ENCODE peak calls at places on chromosomes 7 and 10, in four cellular contexts. J is GM12878, F is K562, W is H1. Y is an unnamed sample.

GRCh38 chr10:64648915-64649314 is 1127.7 kb downstream of the REEP3 start:
- DNase-seq in W (no peak), F (no peak), J (no peak), Y (peak; percentile 26)

GRCh38 chr7:36747251-36747968 is 23.1 kb upstream of the AOAH start:
- DNase-seq in J (no peak), W (no peak), F (no peak), Y (no peak)

GRCh38 chr10:85645097-85645496 is 721.5 kb downstream of the GRID1 start:
- DNase-seq in F (no peak), J (no peak), W (no peak), Y (no peak)

GRCh38 chr7:132784406-132784805 is 208.1 kb upstream of the PLXNA4 start:
- DNase-seq in F (no peak), J (no peak), W (no peak), Y (no peak)

GRCh38 chr10:48279081-48279751 is 4.7 kb upstream of the FRMPD2 start:
- DNase-seq in F (no peak), W (no peak), J (peak; percentile 99), Y (no peak)

GRCh38 chr7:142498364-142498763 is 240.5 kb upstream of the PRSS58 start:
- DNase-seq in F (no peak), J (no peak), W (no peak), Y (no peak)

GRCh38 chr7:155489158-155489840 is 31.4 kb downstream of the EN2 start:
- DNase-seq in F (no peak), J (no peak), W (no peak), Y (no peak)

GRCh38 chr7:27100601-27101187 is 1.8 kb downstream of the HOXA2 start:
- DNase-seq in J (no peak), F (no peak), W (no peak), Y (no peak)

GRCh38 chr10:3701490-3701889 is 83.5 kb downstream of the KLF6 start:
- DNase-seq in J (no peak), F (no peak), W (no peak), Y (no peak)

GRCh38 chr7:93715234-93715633 is 140.7 kb upstream of the CALCR start:
- DNase-seq in W (peak; percentile 74), F (peak; percentile 32), J (no peak), Y (peak; percentile 28)

GRCh38 chr7:73520673-73521635 is 1.1 kb downstream of the BAZ1B start:
- DNase-seq in F (no peak), W (no peak), J (no peak), Y (no peak)

GRCh38 chr7:10888861-10889260 is 84.8 kb upstream of the PHF14 start:
- DNase-seq in F (no peak), W (no peak), J (no peak), Y (no peak)

GRCh38 chr7:128270799-128271411 is 29.8 kb downstream of the LEP start:
- DNase-seq in F (no peak), W (peak; percentile 67), J (no peak), Y (no peak)

GRCh38 chr7:86991844-86992243 is 67.6 kb downstream of the ELAPOR2 start:
- DNase-seq in F (no peak), W (no peak), J (no peak), Y (no peak)

GRCh38 chr10:59688921-59689351 is 20.7 kb downstream of the SLC16A9 start:
- DNase-seq in W (no peak), J (no peak), F (no peak), Y (no peak)

GRCh38 chr10:75971402-75972211 is 540.2 kb downstream of the LRMDA start:
- DNase-seq in W (no peak), F (no peak), J (no peak), Y (no peak)

GRCh38 chr7:36644625-36645422 is 79.5 kb downstream of the AOAH start:
- DNase-seq in F (no peak), W (no peak), J (no peak), Y (no peak)

GRCh38 chr10:132967540-132967939 is 25.2 kb upstream of the CFAP46 start:
- DNase-seq in J (no peak), F (no peak), W (no peak), Y (no peak)

GRCh38 chr10:21174670-21175495 is 277.8 kb upstream of the NEBL start:
- DNase-seq in F (no peak), J (no peak), W (no peak), Y (peak; percentile 48)

GRCh38 chr10:12042409-12042796 is 206 bp downstream of the UPF2 start:
- DNase-seq in F (peak; percentile 80), J (no peak), W (no peak), Y (no peak)

GRCh38 chr10:77925795-77926565 is 575 bp downstream of the DLG5 start:
- DNase-seq in F (no peak), J (no peak), W (peak; percentile 84), Y (no peak)

GRCh38 chr7:22611758-22612079 is 111.7 kb upstream of the STEAP1B start:
- DNase-seq in W (no peak), J (no peak), F (no peak), Y (no peak)

GRCh38 chr10:48507933-48508830 is 96.7 kb downstream of the ARHGAP22 start:
- DNase-seq in W (peak; percentile 38), J (no peak), F (no peak), Y (no peak)

GRCh38 chr10:59336632-59337031 is 25.7 kb downstream of the FAM13C start:
- DNase-seq in F (no peak), W (no peak), J (no peak), Y (no peak)

GRCh38 chr10:412109-412508 is 276.9 kb downstream of the ZMYND11 start:
- DNase-seq in F (no peak), W (no peak), J (no peak), Y (no peak)

GRCh38 chr10:129511086-129511485 is 44.0 kb downstream of the MGMT start:
- DNase-seq in J (no peak), F (no peak), W (no peak), Y (no peak)

GRCh38 chr10:131822013-131822693 is 78.7 kb upstream of the PPP2R2D start:
- DNase-seq in J (no peak), F (no peak), W (no peak), Y (no peak)

GRCh38 chr7:141339603-141340002 is 211.6 kb upstream of the AGK start:
- DNase-seq in W (no peak), F (no peak), J (no peak), Y (no peak)

GRCh38 chr10:119029613-119030420 is at the start of gene NANOS1:
- DNase-seq in J (no peak), F (peak; percentile 48), W (peak; percentile 80), Y (no peak)

GRCh38 chr7:98836811-98837631 is 32.8 kb downstream of the TMEM130 start:
- DNase-seq in J (no peak), F (peak; percentile 65), W (peak; percentile 93), Y (peak; percentile 59)

GRCh38 chr7:47418910-47419309 is 163.0 kb downstream of the TNS3 start:
- DNase-seq in J (no peak), F (no peak), W (no peak), Y (no peak)

GRCh38 chr7:135253851-135254815 is 20.5 kb downstream of the STRA8 start:
- DNase-seq in W (no peak), J (no peak), F (no peak), Y (peak; percentile 29)

GRCh38 chr10:106857728-106858127 is 306.8 kb downstream of the SORCS1 start:
- DNase-seq in W (no peak), J (no peak), F (no peak), Y (no peak)

GRCh38 chr7:28818996-28819395 is 139.1 kb downstream of the TRIL start:
- DNase-seq in F (no peak), W (no peak), J (no peak), Y (no peak)

GRCh38 chr7:50307368-50308012 is 3.0 kb downstream of the IKZF1 start:
- DNase-seq in F (peak; percentile 51), J (no peak), W (no peak), Y (no peak)

GRCh38 chr7:50268223-50268622 is 36.3 kb upstream of the IKZF1 start:
- DNase-seq in J (no peak), W (no peak), F (no peak), Y (no peak)

GRCh38 chr10:99984201-99984600 is 25.5 kb downstream of the DNMBP start:
- DNase-seq in J (peak; percentile 53), W (no peak), F (no peak), Y (no peak)

GRCh38 chr7:51318886-51319579 is 2.4 kb upstream of the COBL start:
- DNase-seq in W (no peak), J (no peak), F (no peak), Y (no peak)

GRCh38 chr10:28768227-28768626 is 90.9 kb downstream of the BAMBI start:
- DNase-seq in W (peak; percentile 31), J (no peak), F (no peak), Y (no peak)

GRCh38 chr10:8056378-8056777 is 1.9 kb downstream of the GATA3 start:
- DNase-seq in W (peak; percentile 49), J (no peak), F (no peak), Y (no peak)
- TF ChIP-seq EGR1 in W (no peak), J (no peak), F (no peak), Y (no peak)

GRCh38 chr7:149433124-149433523 is 27.7 kb downstream of the ZNF777 start:
- DNase-seq in F (no peak), J (no peak), W (peak; percentile 28), Y (no peak)
- TF ChIP-seq EGR1 in F (no peak), J (no peak), W (no peak), Y (no peak)

GRCh38 chr10:71396084-71396713 is 521 bp upstream of the CDH23 start:
- DNase-seq in J (no peak), W (peak; percentile 79), F (peak; percentile 63), Y (no peak)
- TF ChIP-seq EGR1 in J (no peak), W (no peak), F (no peak), Y (no peak)

GRCh38 chr7:107534139-107534538 is 29.6 kb downstream of the COG5 start:
- DNase-seq in J (no peak), F (no peak), W (no peak), Y (no peak)

GRCh38 chr7:107526672-107527071 is 37.0 kb downstream of the COG5 start:
- DNase-seq in W (no peak), J (no peak), F (no peak), Y (no peak)

GRCh38 chr7:107527196-107527595 is 36.5 kb downstream of the COG5 start:
- DNase-seq in F (no peak), J (no peak), W (no peak), Y (no peak)

GRCh38 chr7:107530749-107531148 is 33.0 kb downstream of the COG5 start:
- DNase-seq in J (no peak), W (no peak), F (no peak), Y (no peak)

DNA sequence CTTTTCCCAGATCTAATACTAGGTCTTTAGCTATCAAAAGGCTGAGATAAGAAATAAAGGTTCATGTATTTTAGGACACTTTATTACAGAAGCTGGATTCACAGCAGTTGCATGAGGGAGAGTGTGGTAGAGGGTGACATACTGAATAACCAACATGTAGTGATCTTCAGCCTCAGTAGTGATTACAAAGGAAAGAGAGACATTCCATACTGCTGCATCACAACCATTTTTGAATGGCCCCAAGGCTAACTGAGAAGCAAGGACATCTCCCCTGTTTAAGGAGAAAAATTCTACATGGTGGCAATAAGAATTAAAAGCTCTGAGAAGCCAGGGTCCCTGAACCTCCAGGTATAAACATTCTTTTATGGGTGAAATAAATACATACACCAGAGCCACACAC is 35.3 kb downstream of the COG5 start:
- DNase-seq in F (no peak), W (no peak), J (no peak), Y (no peak)
- TF ChIP-seq EGR1 in F (no peak), W (no peak), J (no peak), Y (no peak)